ENCODE peak calls at places on chromosomes 5 and 9, in nine cellular contexts. M is IMR-90, W is H9, C is PC-3, F is neural progenitor cell, Q is HepG2, S is SK-N-SH, Y is astrocyte, E is fibroblast of lung. Z is an unnamed sample.

GRCh38 chr5:130287438-130287837 is 383.2 kb downstream of the CHSY3 start:
- DNase-seq in E (no peak), M (no peak), W (no peak), F (no peak), S (no peak), Q (no peak), Y (no peak), C (no peak), Z (no peak)

GRCh38 chr9:90457386-90458080 is 185.1 kb downstream of the DIRAS2 start:
- DNase-seq in Y (no peak), E (no peak), Q (no peak), F (no peak), C (no peak), W (no peak), M (no peak), S (no peak), Z (no peak)

GRCh38 chr5:96881511-96882115 is 5.3 kb downstream of the ERAP2 start:
- DNase-seq in W (no peak), E (peak; percentile 60), F (no peak), Y (peak; percentile 96), C (peak; percentile 50), M (peak; percentile 89), Q (no peak), S (no peak), Z (no peak)

GRCh38 chr5:157855404-157855994 is 3.4 kb downstream of the CLINT1 start:
- DNase-seq in S (peak; percentile 70), Q (peak; percentile 59), C (peak; percentile 83), Y (peak; percentile 35), E (peak; percentile 71), M (peak; percentile 67), F (peak; percentile 73), W (peak; percentile 73), Z (no peak)

GRCh38 chr9:124660341-124660801 is 110.7 kb downstream of the NR6A1 start:
- DNase-seq in F (peak; percentile 83), Q (peak; percentile 36), W (peak; percentile 27), S (peak; percentile 22), Y (peak; percentile 78), E (peak; percentile 57), M (peak; percentile 61), C (peak; percentile 23), Z (no peak)

GRCh38 chr9:70079364-70080103 is 35.9 kb downstream of the MAMDC2 start:
- DNase-seq in E (peak; percentile 83), F (no peak), M (peak; percentile 53), S (no peak), Q (no peak), C (peak; percentile 35), W (no peak), Y (no peak), Z (no peak)

GRCh38 chr5:84028093-84028492 is 307.4 kb upstream of the HAPLN1 start:
- DNase-seq in E (no peak), Q (no peak), W (no peak), M (peak; percentile 53), S (no peak), C (peak; percentile 23), F (no peak), Y (peak; percentile 79), Z (no peak)

GRCh38 chr9:105842023-105842644 is 147.8 kb downstream of the TMEM38B start:
- DNase-seq in M (peak; percentile 47), E (peak; percentile 62), S (peak; percentile 48), F (peak; percentile 48), C (peak; percentile 73), W (no peak), Y (peak; percentile 2), Q (peak; percentile 16), Z (no peak)

GRCh38 chr5:102762095-102762534 is 7.0 kb downstream of the PAM start:
- DNase-seq in C (peak; percentile 72), F (no peak), W (no peak), Q (no peak), S (no peak), Y (peak; percentile 58), M (peak; percentile 47), E (peak; percentile 61), Z (no peak)

GRCh38 chr5:107104774-107105050 is 566.0 kb downstream of the EFNA5 start:
- DNase-seq in W (no peak), M (no peak), E (no peak), Y (no peak), F (no peak), Q (no peak), S (no peak), C (peak; percentile 40), Z (no peak)

GRCh38 chr5:60611099-60611719 is 88.8 kb downstream of the DEPDC1B start:
- DNase-seq in E (no peak), W (no peak), Y (no peak), Q (no peak), F (no peak), S (no peak), C (no peak), M (no peak), Z (no peak)

GRCh38 chr9:134128727-134129679 is 6.9 kb upstream of the WDR5 start:
- DNase-seq in W (no peak), S (no peak), Q (no peak), E (no peak), Y (no peak), M (no peak), F (no peak), C (no peak), Z (no peak)

DNA sequence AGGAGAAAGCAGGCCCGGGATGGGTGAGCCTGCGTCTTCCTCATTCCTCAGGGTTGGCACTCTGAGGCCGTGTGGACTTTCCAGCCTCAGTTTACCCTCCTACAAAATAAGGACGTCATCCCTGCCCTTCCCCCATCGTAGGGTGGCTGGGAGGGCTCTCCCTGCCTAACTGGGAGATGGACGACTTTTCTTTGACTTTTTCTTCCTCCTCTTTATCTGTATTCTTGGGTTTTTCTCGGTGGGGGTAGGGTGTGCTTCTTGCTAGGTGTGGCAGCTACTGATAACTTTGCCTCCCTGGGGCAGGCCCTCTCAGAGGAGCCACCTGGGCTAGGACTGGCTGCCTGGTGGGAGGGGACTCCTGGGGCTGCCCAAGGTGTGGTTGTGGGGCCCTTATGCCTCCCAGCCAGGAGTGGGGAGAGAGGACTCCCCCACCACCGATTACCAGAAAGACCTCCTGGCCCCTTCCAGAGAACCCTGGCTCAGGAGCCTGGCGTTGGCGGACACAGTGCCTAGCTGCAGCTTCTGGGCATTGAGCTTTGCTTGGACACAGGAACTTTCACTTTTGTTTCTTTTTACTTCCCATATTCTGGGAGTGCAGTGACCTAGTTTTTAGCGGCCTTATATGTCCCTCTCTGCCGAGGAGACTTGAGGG is 6.1 kb downstream of the GLIPR2 start:
- DNase-seq in S (no peak), F (no peak), Y (no peak), Q (no peak), E (no peak), W (no peak), C (no peak), M (no peak), Z (no peak)
- H3K9ac ChIP-seq in S (no peak overlapping the region), F (no peak overlapping the region), Y (no peak overlapping the region), Q (peak overlapping the region; percentile 23), E (no peak overlapping the region), W (no peak overlapping the region), C (no peak overlapping the region), M (no peak overlapping the region), Z (no peak overlapping the region)

GRCh38 chr5:169650701-169651331 is 13.7 kb downstream of the DOCK2 start:
- DNase-seq in W (no peak), E (peak; percentile 47), Q (no peak), S (no peak), F (no peak), M (peak; percentile 91), C (peak; percentile 70), Y (peak; percentile 88), Z (no peak)
- H3K4me1 ChIP-seq in W (no peaks in the 10 kb centered on the region), E (peaks cover 7% of the 10 kb centered on the region), Q (no peaks in the 10 kb centered on the region), S (peaks cover 23% of the 10 kb centered on the region), F (peaks cover 7% of the 10 kb centered on the region), M (peaks cover 26% of the 10 kb centered on the region), C (peaks cover 11% of the 10 kb centered on the region), Y (peaks cover 28% of the 10 kb centered on the region), Z (peaks cover 17% of the 10 kb centered on the region)

GRCh38 chr5:179301796-179302195 is 43.5 kb downstream of the ADAMTS2 start:
- DNase-seq in F (no peak), S (no peak), C (no peak), M (no peak), Y (no peak), E (no peak), W (no peak), Q (no peak), Z (no peak)

GRCh38 chr5:179302499-179303185 is 42.6 kb downstream of the ADAMTS2 start:
- DNase-seq in Y (no peak), M (no peak), E (no peak), Q (no peak), F (no peak), S (no peak), C (no peak), W (no peak), Z (no peak)

GRCh38 chr5:179298181-179298993 is 46.9 kb downstream of the ADAMTS2 start:
- DNase-seq in Q (no peak), E (no peak), F (no peak), C (no peak), S (no peak), Y (no peak), M (no peak), W (no peak), Z (no peak)

GRCh38 chr5:179301376-179301775 is 43.9 kb downstream of the ADAMTS2 start:
- DNase-seq in E (no peak), W (no peak), F (no peak), Q (no peak), C (no peak), Y (no peak), M (no peak), S (no peak), Z (no peak)

DNA sequence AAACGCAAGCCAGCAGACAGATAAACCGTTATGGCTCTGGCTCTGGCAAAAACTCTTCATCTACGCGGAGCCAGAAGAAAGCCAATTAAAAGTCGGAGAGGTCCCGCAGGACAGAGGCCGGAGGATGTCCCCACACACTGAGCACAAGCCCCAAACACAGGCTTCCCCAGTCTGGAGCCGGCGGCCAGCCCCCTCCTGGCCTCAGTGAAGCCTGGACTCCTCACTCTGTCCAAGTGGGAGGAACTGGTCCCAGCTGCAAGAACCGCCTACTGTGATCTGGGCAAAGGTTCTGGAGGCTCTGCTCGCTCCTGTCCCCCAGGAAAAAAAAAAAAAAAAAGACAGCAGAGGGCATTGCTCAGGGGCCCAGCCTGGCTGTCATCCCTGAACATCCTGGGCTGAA is 44.4 kb downstream of the ADAMTS2 start:
- DNase-seq in E (peak; percentile 34), M (no peak), F (no peak), S (no peak), Q (no peak), C (no peak), W (no peak), Y (no peak), Z (no peak)
- H4K20me1 ChIP-seq in E (no peaks in the 10 kb centered on the region), M (peaks cover under 1% of the 10 kb centered on the region), F (no peaks in the 10 kb centered on the region), S (no peaks in the 10 kb centered on the region), Q (no peaks in the 10 kb centered on the region), C (no peaks in the 10 kb centered on the region), W (no peaks in the 10 kb centered on the region), Y (no peaks in the 10 kb centered on the region), Z (no peaks in the 10 kb centered on the region)

DNA sequence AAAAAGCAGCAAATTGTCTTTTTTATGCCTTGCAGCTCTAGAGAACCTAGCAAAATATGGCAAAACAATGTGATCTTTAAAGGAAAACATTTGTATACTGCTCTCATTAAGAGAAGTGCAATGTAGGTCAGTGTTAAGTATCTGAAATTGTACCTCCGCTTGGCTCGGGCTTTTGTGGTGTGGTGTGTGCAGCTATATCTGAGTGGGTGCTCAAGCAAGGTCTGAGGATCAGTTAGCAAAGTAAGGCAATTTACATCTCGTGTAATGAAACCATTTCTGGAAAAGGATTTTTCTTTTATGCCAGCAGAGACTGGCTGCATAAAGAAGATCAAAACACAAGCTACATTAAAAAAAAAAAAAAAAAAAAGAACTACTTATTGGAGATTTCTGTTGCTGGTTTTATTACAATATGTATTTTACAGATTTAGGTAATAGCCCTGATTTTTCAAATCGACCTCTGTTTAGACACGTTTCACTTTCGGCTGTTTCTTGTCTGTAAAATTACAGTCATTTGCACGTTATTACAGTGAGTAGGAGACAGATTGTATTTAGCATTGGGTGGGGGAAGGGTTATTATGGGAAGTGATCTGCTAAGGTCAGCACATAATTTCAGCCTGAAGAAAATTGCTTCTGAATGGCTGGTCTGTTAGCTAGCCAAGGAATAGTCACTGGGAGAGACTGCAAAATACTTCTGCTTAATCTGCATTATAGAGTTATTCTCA is 7.9 kb upstream of the ZNF608 start:
- DNase-seq in Q (no peak), S (no peak), E (peak; percentile 56), C (no peak), Y (no peak), W (no peak), F (no peak), M (no peak), Z (no peak)
- H3K9ac ChIP-seq in Q (no peak overlapping the region), S (no peak overlapping the region), E (no peak overlapping the region), C (no peak overlapping the region), Y (no peak overlapping the region), W (no peak overlapping the region), F (no peak overlapping the region), M (no peak overlapping the region), Z (no peak overlapping the region)